ENCODE peak calls at places on chromosomes 11 and 22, in four cellular contexts. O, I, T and X are unnamed samples.

GRCh38 chr11:3203221-3204043 is 15.2 kb downstream of the MRGPRG start:
- DNase-seq in O (no peak), I (no peak), T (no peak), X (no peak)

GRCh38 chr11:71951741-71952310 is 23.0 kb downstream of the RNF121 start:
- DNase-seq in O (no peak), I (no peak), T (no peak), X (no peak)

GRCh38 chr22:49155809-49156580 is 671.7 kb downstream of the BRD1 start:
- DNase-seq in O (no peak), I (no peak), T (no peak), X (no peak)

GRCh38 chr11:114162719-114163123 is 103.2 kb downstream of the ZBTB16 start:
- DNase-seq in O (no peak), I (no peak), T (no peak), X (no peak)

GRCh38 chr11:10021563-10021962 is 272.5 kb downstream of the SBF2 start:
- DNase-seq in O (no peak), I (peak; percentile 9), T (peak; percentile 77), X (no peak)

GRCh38 chr22:39135092-39135896 is 17.2 kb downstream of the CBX7 start:
- DNase-seq in O (no peak), I (peak; percentile 71), T (peak; percentile 55), X (peak; percentile 50)

GRCh38 chr11:85076535-85077330 is 550.4 kb downstream of the DLG2 start:
- DNase-seq in O (no peak), I (no peak), T (no peak), X (no peak)

GRCh38 chr22:31583861-31584485 is 78.0 kb downstream of the PISD start:
- DNase-seq in O (no peak), I (no peak), T (no peak), X (no peak)

GRCh38 chr11:2847511-2847910 is 38.1 kb downstream of the CDKN1C start:
- DNase-seq in O (no peak), I (no peak), T (no peak), X (no peak)

GRCh38 chr11:75429902-75430691 is 2.9 kb downstream of the KLHL35 start:
- DNase-seq in O (no peak), I (no peak), T (no peak), X (peak; percentile 68)

GRCh38 chr22:30500628-30501027 is 4.9 kb downstream of the SEC14L4 start:
- DNase-seq in O (no peak), I (no peak), T (no peak), X (no peak)

GRCh38 chr11:116697011-116697410 is 75.8 kb downstream of the BUD13 start:
- DNase-seq in O (no peak), I (no peak), T (no peak), X (peak; percentile 43)

GRCh38 chr11:112780351-112781043 is 180.7 kb upstream of the NCAM1 start:
- DNase-seq in O (no peak), I (peak; percentile 39), T (no peak), X (no peak)

GRCh38 chr11:75801362-75802021 is 13.5 kb upstream of the UVRAG start:
- DNase-seq in O (no peak), I (no peak), T (no peak), X (no peak)

GRCh38 chr11:1483445-1483961 is 3.1 kb downstream of the MOB2 start:
- DNase-seq in O (no peak), I (no peak), T (no peak), X (no peak)

GRCh38 chr11:83908457-83908856 is 622.3 kb upstream of the CCDC90B start:
- DNase-seq in O (no peak), I (no peak), T (no peak), X (no peak)
- TF ChIP-seq SIN3A in O (no peak), I (no peak), T (no peak), X (no peak)

GRCh38 chr22:27144345-27144744 is 487.0 kb downstream of the MIAT start:
- DNase-seq in O (no peak), I (no peak), T (no peak), X (no peak)

GRCh38 chr22:27148886-27149470 is 491.6 kb downstream of the MIAT start:
- DNase-seq in O (no peak), I (no peak), T (no peak), X (no peak)

GRCh38 chr22:27149886-27150529 is 492.6 kb downstream of the MIAT start:
- DNase-seq in O (no peak), I (no peak), T (no peak), X (no peak)

GRCh38 chr22:27148025-27148424 is 490.6 kb downstream of the MIAT start:
- DNase-seq in O (no peak), I (no peak), T (no peak), X (no peak)

DNA sequence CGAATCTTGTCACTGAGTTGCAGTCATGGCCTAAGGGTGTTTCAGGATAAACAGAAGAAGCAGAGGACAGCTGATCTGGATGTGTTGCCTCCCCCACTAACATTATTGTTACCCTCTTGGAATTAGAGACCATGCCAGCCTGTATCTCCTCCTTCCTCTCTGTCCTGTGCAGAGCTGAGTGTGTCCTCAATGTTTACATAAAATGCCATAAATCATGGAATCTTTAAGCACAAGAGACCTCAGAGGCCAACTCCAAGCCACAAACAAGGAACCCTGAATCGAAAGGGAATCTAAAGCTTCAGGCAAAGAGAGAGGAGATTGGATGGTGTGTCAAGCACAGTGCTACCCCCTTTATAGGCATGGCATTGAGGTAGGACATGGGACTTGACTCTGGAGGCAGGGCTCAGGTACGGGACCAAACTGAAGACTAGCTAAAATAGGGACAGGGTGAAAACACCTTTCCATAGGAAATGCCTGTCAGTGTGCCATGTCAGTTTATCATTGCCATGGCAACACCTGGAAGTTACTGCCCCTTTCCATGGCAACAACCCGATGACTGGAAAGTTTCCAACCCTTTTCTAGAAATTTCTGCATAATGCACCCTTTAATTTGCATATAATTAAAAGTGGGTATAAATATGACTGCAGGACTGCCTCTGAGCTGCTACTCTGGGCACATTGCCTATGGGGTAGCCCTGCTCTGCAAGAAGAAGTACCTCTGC is 489.6 kb downstream of the MIAT start:
- DNase-seq in O (no peak), I (no peak), T (no peak), X (no peak)
- TF ChIP-seq TAF1 in O (no peak), I (no peak), T (no peak), X (no peak)

GRCh38 chr11:107545101-107545514 is 20.4 kb downstream of the ALKBH8 start:
- DNase-seq in O (no peak), I (no peak), T (no peak), X (no peak)
- TF ChIP-seq ZNF274 in O (no peak), I (no peak), T (no peak), X (no peak)

GRCh38 chr11:105910095-105910715 is 111.8 kb downstream of the MSANTD4 start:
- DNase-seq in O (no peak), I (no peak), T (no peak), X (no peak)
- TF ChIP-seq SIN3A in O (no peak), I (no peak), T (no peak), X (no peak)

GRCh38 chr22:25929479-25929878 is 187.5 kb downstream of the MYO18B start:
- DNase-seq in O (no peak), I (no peak), T (no peak), X (no peak)

GRCh38 chr22:25928038-25928437 is 186.1 kb downstream of the MYO18B start:
- DNase-seq in O (no peak), I (no peak), T (no peak), X (no peak)

GRCh38 chr22:25933158-25933788 is 191.3 kb downstream of the MYO18B start:
- DNase-seq in O (no peak), I (peak; percentile 13), T (no peak), X (no peak)

GRCh38 chr22:25930083-25930482 is 188.1 kb downstream of the MYO18B start:
- DNase-seq in O (no peak), I (no peak), T (no peak), X (no peak)

GRCh38 chr22:25930710-25931353 is 188.8 kb downstream of the MYO18B start:
- DNase-seq in O (no peak), I (no peak), T (no peak), X (no peak)
- TF ChIP-seq TAF1 in O (no peak), I (no peak), T (no peak), X (no peak)

GRCh38 chr11:32529994-32530588 is 53.5 kb upstream of the EIF3M start:
- DNase-seq in O (peak; percentile 59), I (no peak), T (no peak), X (no peak)

GRCh38 chr11:32527191-32527590 is 56.4 kb upstream of the EIF3M start:
- DNase-seq in O (no peak), I (no peak), T (no peak), X (no peak)

GRCh38 chr11:32526715-32527114 is 56.9 kb upstream of the EIF3M start:
- DNase-seq in O (no peak), I (no peak), T (no peak), X (no peak)

GRCh38 chr11:32527776-32528175 is 55.9 kb upstream of the EIF3M start:
- DNase-seq in O (no peak), I (no peak), T (no peak), X (no peak)

GRCh38 chr11:32531528-32531927 is 52.1 kb upstream of the EIF3M start:
- DNase-seq in O (no peak), I (no peak), T (no peak), X (no peak)
- TF ChIP-seq ZNF274 in O (no peak), I (no peak), T (no peak), X (no peak)

GRCh38 chr11:133942594-133942993 is 14.2 kb downstream of the IGSF9B start:
- DNase-seq in O (no peak), I (no peak), T (no peak), X (no peak)
- TF ChIP-seq SIN3A in O (no peak), I (no peak), T (no peak), X (no peak)